ENCODE peak calls at places on chromosome X, in eight cellular contexts. S, J, K, Z, M, P, U and R are unnamed samples. For H3K27me3, the result is how much of the 10 kb centered on the place peaks cover.

GRCh38 chrX:43882294-43882681 is at the start of gene MAOB:
- DNase-seq in P (peak), U (peak), Z (no peak), K (peak), J (peak), M (no peak), S (no peak), R (no peak)

GRCh38 chrX:47217852-47218279 is 615 bp upstream of the CDK16 start:
- DNase-seq in P (peak), U (peak), J (peak), S (peak), M (peak), Z (peak), K (peak), R (peak)

GRCh38 chrX:644304-645023 is 13.9 kb downstream of the SHOX start:
- DNase-seq in Z (no peak), J (no peak), U (no peak), M (no peak), S (no peak), K (no peak), P (peak), R (no peak)

GRCh38 chrX:110021180-110022022 is 18.5 kb downstream of the TMEM164 start:
- DNase-seq in K (no peak), P (no peak), M (no peak), Z (no peak), S (no peak), U (peak), J (no peak), R (no peak)

GRCh38 chrX:526295-527224 is 104.0 kb upstream of the SHOX start:
- DNase-seq in S (no peak), K (no peak), P (no peak), Z (no peak), J (no peak), U (no peak), M (no peak), R (no peak)

GRCh38 chrX:150314186-150314585 is 48.9 kb upstream of the MAMLD1 start:
- DNase-seq in M (no peak), U (no peak), J (no peak), P (no peak), S (no peak), Z (no peak), K (no peak), R (no peak)

GRCh38 chrX:40132751-40133150 is 35.0 kb upstream of the BCOR start:
- DNase-seq in S (no peak), M (peak), U (peak), K (no peak), P (no peak), Z (no peak), J (no peak), R (no peak)

GRCh38 chrX:31658360-31658759 is 586.5 kb upstream of the FTHL17 start:
- DNase-seq in K (peak), P (no peak), S (no peak), J (peak), U (no peak), M (no peak), Z (no peak), R (peak)

GRCh38 chrX:121008920-121009319 is 23.4 kb upstream of the CT47A1 start:
- DNase-seq in Z (no peak), K (no peak), M (no peak), J (no peak), U (no peak), P (no peak), S (no peak), R (no peak)

GRCh38 chrX:50920132-50920531 is 9.6 kb downstream of the BMP15 start:
- DNase-seq in S (no peak), Z (no peak), P (no peak), U (no peak), K (peak), J (no peak), M (no peak), R (no peak)

GRCh38 chrX:848366-848765 is 217.8 kb downstream of the SHOX start:
- DNase-seq in J (no peak), M (no peak), S (no peak), P (no peak), K (no peak), Z (no peak), U (no peak), R (no peak)

GRCh38 chrX:71181910-71182799 is 37.5 kb downstream of the NLGN3 start:
- DNase-seq in P (peak), S (peak), U (peak), M (peak), K (peak), J (peak), Z (peak), R (peak)

GRCh38 chrX:54920610-54921426 is at the start of gene TRO:
- DNase-seq in U (no peak), Z (peak), M (no peak), S (no peak), J (peak), K (peak), P (no peak), R (no peak)

GRCh38 chrX:54926978-54927377 is 6.4 kb downstream of the TRO start:
- DNase-seq in P (no peak), U (no peak), M (no peak), K (no peak), Z (no peak), J (no peak), S (no peak), R (no peak)

GRCh38 chrX:54922547-54922946 is 1.9 kb downstream of the TRO start:
- DNase-seq in K (no peak), J (no peak), P (no peak), U (no peak), Z (no peak), M (no peak), S (no peak), R (no peak)

GRCh38 chrX:54923376-54923775 is 2.8 kb downstream of the TRO start:
- DNase-seq in Z (no peak), M (no peak), U (no peak), P (no peak), J (no peak), K (no peak), S (no peak), R (no peak)

GRCh38 chrX:54921427-54922021 is 900 bp downstream of the TRO start:
- DNase-seq in P (no peak), S (no peak), M (no peak), J (peak), U (peak), Z (peak), K (peak), R (peak)
- H3K4me3 ChIP-seq in P (peak), S (peak), M (peak), J (peak), U (peak), Z (peak), K (peak), R (peak)

GRCh38 chrX:153926863-153927685 is 1.0 kb upstream of the ARHGAP4 start:
- DNase-seq in J (no peak), Z (peak), P (no peak), U (peak), M (peak), S (peak), K (peak), R (peak)
- TF ChIP-seq CTCF in J (no peak), Z (no peak), P (no peak), U (no peak), M (no peak), S (no peak), K (no peak), R (peak)

GRCh38 chrX:129963729-129964128 is 18.7 kb upstream of the BCORL1 start:
- DNase-seq in K (no peak), U (no peak), Z (no peak), S (no peak), J (no peak), P (no peak), M (no peak), R (no peak)

GRCh38 chrX:129958814-129959492 is 23.5 kb upstream of the BCORL1 start:
- DNase-seq in S (no peak), U (no peak), K (no peak), P (no peak), J (no peak), M (no peak), Z (no peak), R (no peak)

GRCh38 chrX:129965166-129965565 is 17.3 kb upstream of the BCORL1 start:
- DNase-seq in U (no peak), M (no peak), Z (no peak), K (no peak), S (no peak), P (no peak), J (no peak), R (no peak)

GRCh38 chrX:129959493-129959832 is 23.0 kb upstream of the BCORL1 start:
- DNase-seq in Z (no peak), J (peak), S (no peak), P (no peak), U (no peak), M (no peak), K (no peak), R (no peak)

GRCh38 chrX:129961180-129962083 is 21.0 kb upstream of the BCORL1 start:
- DNase-seq in S (peak), M (peak), J (peak), K (no peak), Z (peak), U (no peak), P (peak), R (peak)
- H3K27me3 ChIP-seq in S (under half), M (under half), J (under half), K (under half), Z (under half), U (under half), P (under half), R (under half)

DNA sequence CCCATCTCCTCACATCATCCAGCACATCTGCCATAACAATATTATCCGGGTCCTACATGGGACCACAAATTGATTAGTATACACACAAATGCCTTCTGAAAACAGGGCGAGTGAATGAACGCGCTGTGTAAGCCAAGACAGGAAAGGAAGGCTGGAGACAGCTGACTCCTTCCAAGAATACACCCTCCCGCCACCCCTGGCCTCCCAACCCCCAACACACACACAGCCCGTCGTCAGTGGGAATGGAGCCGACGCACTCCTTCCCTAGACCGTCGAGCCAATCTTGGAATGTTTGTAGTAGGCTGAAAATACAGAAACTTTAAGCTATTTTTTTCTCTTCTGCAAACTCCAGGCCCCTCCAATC is 319 bp upstream of the MAGEH1 start:
- DNase-seq in M (no peak), Z (no peak), J (no peak), P (no peak), U (no peak), K (no peak), S (no peak), R (no peak)
- H3K4me3 ChIP-seq in M (peak), Z (peak), J (peak), P (peak), U (peak), K (peak), S (peak), R (peak)

GRCh38 chrX:10630320-10630719 is 9.9 kb upstream of the MID1 start:
- DNase-seq in Z (no peak), S (no peak), K (no peak), U (no peak), J (no peak), P (no peak), M (no peak), R (no peak)

GRCh38 chrX:10633722-10634121 is 13.3 kb upstream of the MID1 start:
- DNase-seq in U (peak), Z (no peak), J (no peak), K (peak), M (peak), P (no peak), S (no peak), R (no peak)

GRCh38 chrX:10628906-10629305 is 8.5 kb upstream of the MID1 start:
- DNase-seq in J (no peak), P (no peak), U (no peak), S (no peak), K (no peak), M (no peak), Z (no peak), R (no peak)

GRCh38 chrX:10629905-10630304 is 9.5 kb upstream of the MID1 start:
- DNase-seq in K (no peak), Z (no peak), M (no peak), U (no peak), S (no peak), P (no peak), J (no peak), R (no peak)

DNA sequence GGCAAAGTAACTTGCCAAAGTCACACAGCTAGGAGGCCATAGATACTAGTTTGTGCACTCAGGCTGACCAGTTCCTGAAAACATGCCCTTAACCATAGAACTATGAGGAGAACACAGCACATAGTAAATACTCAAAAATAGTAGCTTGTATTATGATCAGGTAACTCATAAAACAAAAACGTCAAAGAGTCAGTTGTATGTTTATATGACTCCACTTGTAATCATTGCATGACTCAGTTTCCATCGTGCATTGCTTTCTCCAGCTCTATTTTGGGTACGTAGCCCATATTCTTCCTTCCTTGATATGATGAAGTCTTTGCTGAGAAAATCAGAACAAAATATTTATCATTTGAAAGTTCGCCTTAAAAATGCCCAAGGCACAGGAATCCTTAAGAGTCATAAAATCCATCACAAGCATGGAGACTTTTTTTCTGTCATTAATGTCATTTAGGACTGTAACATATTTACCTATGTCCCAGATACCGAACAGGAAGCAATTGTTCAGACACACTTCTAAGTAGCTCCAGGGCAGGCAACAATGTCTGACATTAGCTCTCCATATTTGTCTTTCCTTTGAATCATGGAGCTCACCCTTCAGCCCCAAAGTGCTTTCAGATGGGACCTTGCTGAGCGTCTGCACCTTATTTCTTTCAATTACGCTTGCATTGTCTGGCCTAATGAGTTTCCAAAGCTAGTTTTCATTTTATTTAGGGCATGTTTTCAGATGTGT is 11.2 kb upstream of the MID1 start:
- DNase-seq in S (no peak), J (no peak), M (no peak), Z (no peak), K (no peak), U (no peak), P (no peak), R (no peak)
- TF ChIP-seq CTCF in S (no peak), J (no peak), M (no peak), Z (no peak), K (no peak), U (no peak), P (no peak), R (no peak)